ENCODE peak calls at places on chromosomes 2 and 18, in eight cellular contexts. M, U, K, S, G, Z, T and F are unnamed samples. For H3K27me3 and H3K36me3, the result is how much of the 10 kb centered on the place peaks cover.

GRCh38 chr18:23166863-23167531 is 31.7 kb downstream of the CABLES1 start:
- DNase-seq in M (no peak), U (peak), K (no peak), S (no peak), G (no peak), Z (no peak), T (no peak), F (no peak)

GRCh38 chr18:35775887-35776286 is 194.3 kb downstream of the GALNT1 start:
- DNase-seq in M (no peak), U (peak), K (no peak), S (peak), G (no peak), Z (no peak), T (no peak), F (no peak)

GRCh38 chr2:177246000-177246399 is 18.5 kb downstream of the NFE2L2 start:
- DNase-seq in M (no peak), U (no peak), K (no peak), S (no peak), G (no peak), Z (no peak), T (no peak), F (no peak)

GRCh38 chr2:145108959-145109710 is 589.2 kb upstream of the ZEB2 start:
- DNase-seq in M (no peak), U (no peak), K (no peak), S (no peak), G (no peak), Z (no peak), T (no peak), F (no peak)

GRCh38 chr2:8607591-8607990 is 74.3 kb upstream of the ID2 start:
- DNase-seq in M (no peak), U (peak), K (no peak), S (no peak), G (no peak), Z (no peak), T (no peak), F (no peak)

GRCh38 chr2:217731805-217732204 is 271.0 kb downstream of the TNS1 start:
- DNase-seq in M (no peak), U (no peak), K (no peak), S (no peak), G (no peak), Z (no peak), T (no peak), F (no peak)

GRCh38 chr2:26462511-26463251 is 15.2 kb downstream of the OTOF start:
- DNase-seq in M (peak), U (peak), K (peak), S (peak), G (no peak), Z (no peak), T (peak), F (no peak)

GRCh38 chr2:15939556-15939853 is 845 bp upstream of the MYCN start:
- DNase-seq in M (peak), U (no peak), K (peak), S (no peak), G (no peak), Z (no peak), T (no peak), F (no peak)

GRCh38 chr18:36066001-36066400 is 1.4 kb downstream of the RPRD1A start:
- DNase-seq in M (no peak), U (no peak), K (no peak), S (no peak), G (no peak), Z (no peak), T (no peak), F (no peak)

GRCh38 chr2:86297382-86298147 is 39.9 kb downstream of the REEP1 start:
- DNase-seq in M (peak), U (no peak), K (no peak), S (peak), G (no peak), Z (no peak), T (no peak), F (no peak)

GRCh38 chr2:8821276-8822217 is 15.9 kb downstream of the KIDINS220 start:
- DNase-seq in M (peak), U (no peak), K (peak), S (no peak), G (no peak), Z (peak), T (no peak), F (no peak)

GRCh38 chr2:120869036-120869435 is 133.4 kb downstream of the GLI2 start:
- DNase-seq in M (no peak), U (no peak), K (no peak), S (no peak), G (no peak), Z (no peak), T (no peak), F (no peak)

GRCh38 chr2:84855730-84856129 is 25.2 kb downstream of the TRABD2A start:
- DNase-seq in M (peak), U (no peak), K (no peak), S (peak), G (no peak), Z (no peak), T (no peak), F (no peak)

GRCh38 chr2:231707625-231708049 is 688 bp upstream of the PTMA start:
- DNase-seq in M (peak), U (no peak), K (no peak), S (no peak), G (peak), Z (no peak), T (no peak), F (no peak)

GRCh38 chr2:15800489-15801329 is 139.6 kb upstream of the MYCN start:
- DNase-seq in M (peak), U (no peak), K (no peak), S (peak), G (no peak), Z (no peak), T (no peak), F (no peak)

GRCh38 chr2:47868611-47869352 is 37.5 kb downstream of the FBXO11 start:
- DNase-seq in M (no peak), U (no peak), K (no peak), S (no peak), G (no peak), Z (no peak), T (no peak), F (no peak)

GRCh38 chr18:75441921-75442320 is 14.4 kb upstream of the SMIM21 start:
- DNase-seq in M (no peak), U (no peak), K (no peak), S (no peak), G (no peak), Z (no peak), T (no peak), F (no peak)

GRCh38 chr2:134207589-134208209 is 46.2 kb upstream of the MGAT5 start:
- DNase-seq in M (peak), U (peak), K (peak), S (peak), G (no peak), Z (no peak), T (peak), F (no peak)

GRCh38 chr2:188315750-188316149 is 24.1 kb downstream of the GULP1 start:
- DNase-seq in M (no peak), U (no peak), K (no peak), S (no peak), G (no peak), Z (no peak), T (no peak), F (no peak)

GRCh38 chr2:99450199-99450598 is 39.6 kb downstream of the REV1 start:
- DNase-seq in M (no peak), U (no peak), K (no peak), S (no peak), G (no peak), Z (no peak), T (no peak), F (no peak)

GRCh38 chr2:99605036-99605435 is 115.2 kb upstream of the REV1 start:
- DNase-seq in M (no peak), U (no peak), K (no peak), S (no peak), G (no peak), Z (no peak), T (no peak), F (no peak)

GRCh38 chr2:86022661-86023365 is 82.9 kb downstream of the POLR1A start:
- DNase-seq in M (no peak), U (no peak), K (no peak), S (no peak), G (no peak), Z (no peak), T (no peak), F (no peak)

DNA sequence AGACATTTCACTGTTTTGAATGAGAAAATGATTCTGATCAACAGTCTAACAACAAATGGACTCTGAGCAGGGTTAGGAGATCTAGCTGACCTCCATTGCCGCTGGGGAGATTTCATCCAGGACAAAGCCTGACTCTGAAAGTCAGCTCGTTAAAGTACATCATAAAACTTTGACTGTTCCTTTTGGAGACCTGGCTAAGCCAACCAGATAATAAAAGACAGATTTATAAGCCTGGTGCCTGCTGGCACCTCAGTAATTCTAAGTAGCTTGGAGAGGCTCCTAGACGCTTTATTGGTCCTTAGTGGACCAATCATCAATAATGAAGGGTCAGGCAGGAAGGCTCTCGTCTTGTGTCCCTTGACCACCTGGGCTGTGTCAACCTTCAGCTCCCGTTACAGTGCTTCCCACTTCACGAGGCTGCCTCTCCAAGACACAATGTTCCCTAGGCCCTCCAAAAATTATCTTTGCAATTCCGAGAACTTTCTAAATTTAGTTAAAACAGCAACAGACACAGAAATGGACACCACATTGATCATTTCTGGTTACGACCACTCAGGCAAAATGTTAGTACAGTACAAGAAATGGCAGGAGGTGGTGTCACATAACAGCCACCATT is 47.9 kb upstream of the PMAIP1 start:
- DNase-seq in M (no peak), U (no peak), K (no peak), S (no peak), G (no peak), Z (no peak), T (no peak), F (no peak)
- H3K27me3 ChIP-seq in M (under half), U (under half), K (under half), S (under half), G (under half), Z (under half), T (under half), F (under half)

GRCh38 chr2:241655516-241656189 is 18.2 kb downstream of the ATG4B start:
- DNase-seq in M (no peak), U (no peak), K (no peak), S (no peak), G (no peak), Z (no peak), T (no peak), F (no peak)
- H3K36me3 ChIP-seq in M (under half), U (half or more), K (under half), S (under half), G (under half), Z (half or more), T (half or more), F (half or more)

GRCh38 chr2:154306261-154306970 is 392.1 kb upstream of the KCNJ3 start:
- DNase-seq in M (no peak), U (no peak), K (no peak), S (no peak), G (no peak), Z (no peak), T (no peak), F (no peak)
- H3K27me3 ChIP-seq in M (under half), U (under half), K (under half), S (under half), G (under half), Z (under half), T (under half), F (under half)

GRCh38 chr18:79730804-79731203 is 51.2 kb downstream of the CTDP1 start:
- DNase-seq in M (no peak), U (no peak), K (no peak), S (no peak), G (no peak), Z (no peak), T (no peak), F (no peak)
- H3K36me3 ChIP-seq in M (under half), U (half or more), K (under half), S (under half), G (under half), Z (half or more), T (half or more), F (under half)